ENCODE peak calls at places on chromosomes 11 and 22, in nine cellular contexts. I, D, Y, B, A, Q, O, F and T are unnamed samples.

GRCh38 chr11:2267306-2267861 is 3.0 kb downstream of the ASCL2 start:
- DNase-seq in I (no peak), D (no peak), Y (no peak), B (no peak), A (no peak), Q (no peak), O (no peak), F (no peak), T (no peak)

GRCh38 chr11:62909107-62909894 is 11.9 kb downstream of the CHRM1 start:
- DNase-seq in I (no peak), D (no peak), Y (peak; percentile 83), B (peak; percentile 88), A (peak; percentile 79), Q (no peak), O (peak; percentile 77), F (no peak), T (peak; percentile 68)

GRCh38 chr11:12272821-12273617 is 104.4 kb upstream of the PARVA start:
- DNase-seq in I (no peak), D (no peak), Y (no peak), B (no peak), A (no peak), Q (no peak), O (no peak), F (no peak), T (no peak)

GRCh38 chr11:47617417-47617809 is 23.2 kb upstream of the C1QTNF4 start:
- DNase-seq in I (no peak), D (peak; percentile 65), Y (no peak), B (no peak), A (no peak), Q (no peak), O (no peak), F (no peak), T (no peak)

GRCh38 chr11:62542111-62542745 is 4.4 kb downstream of the AHNAK start:
- DNase-seq in I (no peak), D (no peak), Y (no peak), B (no peak), A (no peak), Q (no peak), O (no peak), F (no peak), T (peak; percentile 20)

GRCh38 chr11:119432484-119433368 is 9.8 kb upstream of the THY1 start:
- DNase-seq in I (no peak), D (peak; percentile 48), Y (no peak), B (no peak), A (no peak), Q (no peak), O (no peak), F (no peak), T (no peak)

GRCh38 chr11:94201004-94201465 is 72.4 kb downstream of the PANX1 start:
- DNase-seq in I (no peak), D (peak; percentile 14), Y (no peak), B (no peak), A (no peak), Q (no peak), O (no peak), F (no peak), T (no peak)

GRCh38 chr11:69463181-69463891 is 18.1 kb upstream of the LINC01488 start:
- DNase-seq in I (no peak), D (no peak), Y (no peak), B (no peak), A (peak; percentile 70), Q (no peak), O (peak; percentile 36), F (no peak), T (no peak)

GRCh38 chr11:83641511-83641910 is 355.3 kb upstream of the CCDC90B start:
- DNase-seq in I (no peak), D (no peak), Y (no peak), B (peak; percentile 88), A (peak; percentile 40), Q (no peak), O (no peak), F (no peak), T (no peak)

GRCh38 chr11:112162761-112163669 is 879 bp downstream of the IL18 start:
- DNase-seq in I (no peak), D (no peak), Y (no peak), B (no peak), A (no peak), Q (no peak), O (no peak), F (no peak), T (no peak)

GRCh38 chr11:109027851-109028250 is 363.0 kb downstream of the DDX10 start:
- DNase-seq in I (no peak), D (no peak), Y (no peak), B (no peak), A (no peak), Q (no peak), O (no peak), F (no peak), T (no peak)

GRCh38 chr11:17197431-17197898 is 10.3 kb downstream of the PIK3C2A start:
- DNase-seq in I (no peak), D (no peak), Y (no peak), B (no peak), A (no peak), Q (no peak), O (no peak), F (no peak), T (no peak)

GRCh38 chr11:129434641-129435498 is 59.2 kb downstream of the BARX2 start:
- DNase-seq in I (no peak), D (no peak), Y (no peak), B (no peak), A (no peak), Q (no peak), O (no peak), F (no peak), T (peak; percentile 69)

GRCh38 chr11:36249271-36249670 is 40.0 kb downstream of the COMMD9 start:
- DNase-seq in I (no peak), D (peak; percentile 74), Y (peak; percentile 23), B (no peak), A (no peak), Q (no peak), O (no peak), F (no peak), T (no peak)

GRCh38 chr22:42664976-42665831 is 16.0 kb upstream of the CYB5R3 start:
- DNase-seq in I (no peak), D (no peak), Y (no peak), B (no peak), A (no peak), Q (no peak), O (no peak), F (no peak), T (no peak)

GRCh38 chr22:22099194-22099486 is 116.6 kb upstream of the TOP3B start:
- DNase-seq in I (no peak), D (no peak), Y (no peak), B (no peak), A (no peak), Q (no peak), O (no peak), F (no peak), T (no peak)

GRCh38 chr22:19043111-19044085 is 78.8 kb downstream of the DGCR2 start:
- DNase-seq in I (no peak), D (no peak), Y (no peak), B (no peak), A (no peak), Q (no peak), O (no peak), F (no peak), T (no peak)

GRCh38 chr11:61297741-61298140 is 2.6 kb upstream of the VWCE start:
- DNase-seq in I (no peak), D (peak; percentile 56), Y (no peak), B (no peak), A (peak; percentile 52), Q (no peak), O (no peak), F (no peak), T (peak; percentile 22)

GRCh38 chr11:91394718-91395414 is 829.8 kb upstream of the FAT3 start:
- DNase-seq in I (no peak), D (no peak), Y (no peak), B (no peak), A (no peak), Q (no peak), O (no peak), F (no peak), T (peak; percentile 43)

GRCh38 chr22:29690481-29690880 is 29.3 kb upstream of the CABP7 start:
- DNase-seq in I (no peak), D (no peak), Y (no peak), B (no peak), A (no peak), Q (no peak), O (no peak), F (no peak), T (no peak)

GRCh38 chr11:8543278-8543677 is 50.8 kb downstream of the STK33 start:
- DNase-seq in I (no peak), D (no peak), Y (no peak), B (no peak), A (no peak), Q (no peak), O (no peak), F (no peak), T (no peak)

GRCh38 chr11:38460429-38460828 is 1862.4 kb upstream of the RAG2 start:
- DNase-seq in I (no peak), D (no peak), Y (no peak), B (no peak), A (no peak), Q (no peak), O (no peak), F (no peak), T (no peak)

GRCh38 chr11:134224710-134225662 is 515 bp downstream of the VPS26B start:
- DNase-seq in I (peak; percentile 23), D (no peak), Y (peak; percentile 66), B (peak; percentile 73), A (peak; percentile 73), Q (peak; percentile 72), O (peak; percentile 49), F (peak; percentile 27), T (peak; percentile 11)

GRCh38 chr22:34976474-34976873 is 89.5 kb upstream of the ISX start:
- DNase-seq in I (no peak), D (no peak), Y (no peak), B (no peak), A (no peak), Q (no peak), O (no peak), F (no peak), T (no peak)